ENCODE peak calls at places on chromosomes 3 and 15, in seven cellular contexts. F is HCT116, L is keratinocyte, Y is left ventricle myocardium inferior, G is testis, I is brain microvascular endothelial cell, O is endodermal cell. R is an unnamed sample.

GRCh38 chr15:25424073-25424472 is 14.8 kb downstream of the UBE3A start:
- DNase-seq in Y (no peak), F (no peak), O (no peak), G (no peak), I (no peak), L (no peak), R (no peak)

GRCh38 chr15:44489464-44489863 is 47.5 kb upstream of the EIF3J start:
- DNase-seq in Y (no peak), I (peak; percentile 74), L (peak; percentile 13), F (peak; percentile 33), G (no peak), O (no peak), R (no peak)

GRCh38 chr3:178849220-178849910 is 222.2 kb downstream of the ZMAT3 start:
- DNase-seq in O (no peak), L (no peak), G (no peak), Y (no peak), I (no peak), F (no peak), R (no peak)

GRCh38 chr15:70328137-70329115 is 230.7 kb upstream of the TLE3 start:
- DNase-seq in L (no peak), F (no peak), Y (peak; percentile 49), I (peak; percentile 82), O (peak; percentile 25), G (peak; percentile 23), R (no peak)

GRCh38 chr3:169836942-169837275 is 24.2 kb upstream of the LRRC34 start:
- DNase-seq in Y (no peak), G (no peak), O (no peak), I (no peak), F (no peak), L (no peak), R (no peak)

GRCh38 chr3:190183121-190183520 is 62.4 kb upstream of the P3H2 start:
- DNase-seq in L (no peak), O (no peak), I (peak; percentile 95), F (no peak), Y (no peak), G (no peak), R (no peak)

GRCh38 chr3:69309810-69310209 is 76.1 kb downstream of the FRMD4B start:
- DNase-seq in G (no peak), O (peak; percentile 61), F (peak; percentile 19), I (peak; percentile 55), Y (no peak), L (no peak), R (no peak)

GRCh38 chr15:32722126-32722525 is 4.3 kb downstream of the GREM1 start:
- DNase-seq in L (no peak), G (no peak), I (no peak), F (no peak), Y (no peak), O (no peak), R (no peak)

GRCh38 chr15:56629133-56629532 is 104.2 kb downstream of the ZNF280D start:
- DNase-seq in O (no peak), L (no peak), G (no peak), I (no peak), Y (no peak), F (no peak), R (no peak)

GRCh38 chr3:193016437-193016887 is 98.8 kb upstream of the MB21D2 start:
- DNase-seq in Y (peak; percentile 67), L (no peak), F (no peak), I (no peak), G (peak; percentile 73), O (peak; percentile 65), R (no peak)

GRCh38 chr15:61049003-61049402 is 180.1 kb downstream of the RORA start:
- DNase-seq in O (no peak), L (no peak), I (no peak), F (no peak), Y (no peak), G (no peak), R (no peak)

GRCh38 chr3:22378869-22379268 is 627.9 kb upstream of the ZNF385D start:
- DNase-seq in G (no peak), F (no peak), I (no peak), O (no peak), Y (no peak), L (no peak), R (no peak)

GRCh38 chr3:129517516-129517915 is 10.9 kb upstream of the RHO start:
- DNase-seq in I (no peak), O (no peak), F (no peak), Y (no peak), G (no peak), L (no peak), R (no peak)

GRCh38 chr15:90402230-90402629 is 14.2 kb downstream of the IQGAP1 start:
- DNase-seq in G (no peak), F (peak; percentile 54), I (peak; percentile 64), L (peak; percentile 56), O (no peak), Y (no peak), R (no peak)

GRCh38 chr3:9826815-9827574 is 16.8 kb downstream of the RPUSD3 start:
- DNase-seq in I (no peak), O (peak; percentile 84), Y (no peak), L (no peak), F (no peak), G (no peak), R (peak; percentile 37)

GRCh38 chr15:62603757-62604156 is 438.7 kb upstream of the C2CD4B start:
- DNase-seq in I (no peak), O (no peak), Y (no peak), L (peak; percentile 36), F (no peak), G (no peak), R (no peak)

GRCh38 chr3:160180581-160181216 is 44.5 kb upstream of the C3orf80 start:
- DNase-seq in Y (no peak), F (no peak), L (no peak), I (no peak), G (no peak), O (no peak), R (no peak)

GRCh38 chr3:31065765-31066164 is 171.3 kb upstream of the GADL1 start:
- DNase-seq in I (no peak), L (no peak), G (no peak), Y (no peak), O (no peak), F (no peak), R (no peak)

GRCh38 chr3:43063114-43063513 is 42.8 kb downstream of the POMGNT2 start:
- DNase-seq in L (no peak), Y (no peak), O (no peak), G (no peak), I (no peak), F (no peak), R (no peak)

GRCh38 chr3:154324919-154325318 is 632 bp upstream of the DHX36 start:
- DNase-seq in Y (no peak), I (no peak), L (no peak), G (peak; percentile 34), O (no peak), F (no peak), R (no peak)

GRCh38 chr3:119085070-119085439 is 50.4 kb upstream of the IGSF11 start:
- DNase-seq in I (no peak), O (peak; percentile 49), L (no peak), F (peak; percentile 3), Y (no peak), G (no peak), R (no peak)

GRCh38 chr3:17850448-17850847 is 108.0 kb upstream of the TBC1D5 start:
- DNase-seq in I (no peak), G (no peak), O (no peak), L (no peak), Y (no peak), F (no peak), R (no peak)

GRCh38 chr3:69787436-69788168 is 48.3 kb downstream of the MITF start:
- DNase-seq in O (no peak), L (no peak), I (peak; percentile 72), F (no peak), G (no peak), Y (no peak), R (no peak)

GRCh38 chr3:142604940-142605339 is 8.7 kb downstream of the PLS1 start:
- DNase-seq in F (no peak), O (no peak), L (no peak), Y (no peak), I (no peak), G (no peak), R (no peak)

GRCh38 chr15:28955160-28955502 is 69.4 kb downstream of the APBA2 start:
- DNase-seq in F (no peak), I (peak; percentile 46), Y (no peak), G (no peak), O (peak; percentile 10), L (no peak), R (no peak)

GRCh38 chr3:116318370-116318769 is 126.9 kb downstream of the LSAMP start:
- DNase-seq in O (no peak), L (no peak), Y (no peak), G (no peak), I (no peak), F (no peak), R (no peak)

GRCh38 chr3:116316781-116317180 is 128.5 kb downstream of the LSAMP start:
- DNase-seq in F (no peak), O (no peak), Y (no peak), G (no peak), L (no peak), I (no peak), R (no peak)

DNA sequence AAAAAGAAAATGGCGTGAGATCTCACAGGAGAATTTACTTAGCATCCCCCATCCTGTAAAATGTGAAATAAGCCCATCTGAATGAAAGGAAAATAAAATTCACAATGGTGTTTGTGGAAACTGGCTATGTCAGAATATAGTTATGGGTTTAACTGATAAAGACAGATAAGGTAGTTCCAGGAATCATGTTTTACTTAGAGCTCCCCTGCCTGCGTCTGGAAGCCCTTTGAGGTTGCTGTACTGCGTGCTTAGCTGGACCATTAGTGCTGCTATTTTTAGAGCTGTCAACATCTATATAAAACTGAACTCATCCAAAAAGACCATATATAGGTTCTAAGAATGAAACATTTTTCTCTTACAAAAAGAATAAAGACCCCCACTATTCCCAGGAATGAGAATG is 130.8 kb downstream of the LSAMP start:
- DNase-seq in O (no peak), G (no peak), I (peak; percentile 30), L (no peak), F (no peak), Y (no peak), R (no peak)
- H3K27ac ChIP-seq in O (no peak overlapping the region), G (no peak overlapping the region), I (no peak overlapping the region), L (no peak overlapping the region), F (no peak overlapping the region), Y (no peak overlapping the region), R (no peak overlapping the region)

GRCh38 chr3:187011915-187012314 is 81.6 kb downstream of the ST6GAL1 start:
- DNase-seq in Y (no peak), L (no peak), I (no peak), F (no peak), G (no peak), O (no peak), R (no peak)
- H3K4me3 ChIP-seq in Y (no peak overlapping the region), L (no peak overlapping the region), I (no peak overlapping the region), F (no peak overlapping the region), G (no peak overlapping the region), O (no peak overlapping the region), R (no peak overlapping the region)

DNA sequence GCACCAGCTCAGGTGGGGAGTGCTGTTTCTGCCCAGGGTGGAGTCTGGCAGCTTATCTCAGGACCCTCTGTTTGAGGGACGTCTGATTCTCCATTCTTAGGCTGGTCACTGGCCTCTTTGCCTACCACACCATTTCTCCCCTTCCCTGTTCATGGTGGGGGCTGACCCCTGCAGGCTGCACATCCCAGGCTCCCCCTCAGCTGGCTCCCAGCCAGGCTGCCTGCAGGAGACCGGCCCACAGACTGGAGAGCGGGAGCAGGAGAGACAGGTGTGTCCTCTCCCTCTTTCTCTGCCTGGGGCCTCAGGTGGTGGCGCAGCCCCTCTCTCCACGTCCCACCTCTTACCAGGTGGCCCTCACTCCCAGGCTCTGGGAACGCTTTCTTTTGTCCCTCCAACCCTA is 60.8 kb downstream of the RAB11A start:
- DNase-seq in O (no peak), G (no peak), L (no peak), Y (no peak), I (no peak), F (no peak), R (no peak)
- TF ChIP-seq CTCF in O (no peak), G (no peak), L (no peak), Y (no peak), I (no peak), F (no peak), R (no peak)

GRCh38 chr3:52570076-52570475 is 33.7 kb downstream of the UQCC5 start:
- DNase-seq in F (no peak), O (no peak), Y (no peak), G (no peak), I (peak; percentile 38), L (no peak), R (no peak)
- H3K27ac ChIP-seq in F (no peak overlapping the region), O (no peak overlapping the region), Y (peak overlapping the region; percentile 51), G (no peak overlapping the region), I (no peak overlapping the region), L (no peak overlapping the region), R (no peak overlapping the region)

R was measured in lower lobe of right lung.